ENCODE peak calls at places on chromosomes 6 and 20, in seven cellular contexts. W, A, O, E, L, J and U are unnamed samples.
A peak's percentile ranks its signal among the peaks of the same experiment; 100 is the strongest.

GRCh38 chr6:140979642-140980091 is 1153.1 kb upstream of the GJE1 start:
- DNase-seq in W (no peak), A (no peak), O (peak; percentile 32), E (peak; percentile 62), L (no peak), J (no peak), U (no peak)

GRCh38 chr6:12276332-12276943 is 13.7 kb upstream of the EDN1 start:
- DNase-seq in W (no peak), A (no peak), O (no peak), E (no peak), L (no peak), J (no peak), U (no peak)

GRCh38 chr6:148608211-148608951 is 138.4 kb upstream of the UST start:
- DNase-seq in W (no peak), A (no peak), O (no peak), E (no peak), L (no peak), J (no peak), U (no peak)

GRCh38 chr6:144999127-144999526 is 714.0 kb downstream of the UTRN start:
- DNase-seq in W (no peak), A (no peak), O (no peak), E (no peak), L (no peak), J (no peak), U (no peak)

GRCh38 chr6:57013501-57013900 is 33.0 kb upstream of the KIAA1586 start:
- DNase-seq in W (no peak), A (no peak), O (no peak), E (peak; percentile 78), L (no peak), J (no peak), U (no peak)

GRCh38 chr6:45350186-45350585 is 22.1 kb downstream of the RUNX2 start:
- DNase-seq in W (no peak), A (no peak), O (no peak), E (no peak), L (no peak), J (no peak), U (no peak)

GRCh38 chr6:40973304-40973703 is 65.7 kb downstream of the UNC5CL start:
- DNase-seq in W (no peak), A (no peak), O (no peak), E (no peak), L (no peak), J (no peak), U (no peak)

GRCh38 chr20:20435453-20435852 is 67.5 kb downstream of the INSM1 start:
- DNase-seq in W (no peak), A (no peak), O (no peak), E (no peak), L (no peak), J (no peak), U (no peak)